ENCODE peak calls at places on chromosomes 13 and 19, in eight cellular contexts. O is fibroblast of villous mesenchyme, B is cardiac fibroblast, J is heart left ventricle, V is HFFc6, S is mucosa of descending colon, X is BJ, Q is progenitor cell of endocrine pancreas. R is an unnamed sample.

GRCh38 chr13:113045214-113046007 is 60.2 kb upstream of the F7 start:
- DNase-seq in O (no peak), B (no peak), J (no peak), V (no peak), S (no peak), X (no peak), Q (no peak), R (no peak)

GRCh38 chr19:45263013-45263412 is 11.9 kb downstream of the MARK4 start:
- DNase-seq in O (no peak), B (no peak), J (no peak), V (no peak), S (no peak), X (no peak), Q (no peak), R (no peak)

GRCh38 chr13:100124265-100124664 is 35.4 kb downstream of the PCCA start:
- DNase-seq in O (no peak), B (peak; percentile 50), J (no peak), V (peak; percentile 12), S (no peak), X (no peak), Q (no peak), R (no peak)

GRCh38 chr13:45678282-45678681 is 23.8 kb upstream of the CBY2 start:
- DNase-seq in O (no peak), B (no peak), J (no peak), V (no peak), S (no peak), X (no peak), Q (no peak), R (no peak)

GRCh38 chr13:109577191-109577700 is 209.1 kb downstream of the IRS2 start:
- DNase-seq in O (no peak), B (no peak), J (no peak), V (no peak), S (no peak), X (no peak), Q (no peak), R (no peak)

GRCh38 chr13:111209613-111210012 is 94.5 kb downstream of the ARHGEF7 start:
- DNase-seq in O (no peak), B (no peak), J (no peak), V (no peak), S (no peak), X (no peak), Q (no peak), R (no peak)

GRCh38 chr13:95541308-95541707 is 11.2 kb upstream of the CLDN10 start:
- DNase-seq in O (no peak), B (no peak), J (no peak), V (no peak), S (no peak), X (no peak), Q (no peak), R (no peak)

GRCh38 chr19:3398900-3399278 is 32.5 kb downstream of the NFIC start:
- DNase-seq in O (no peak), B (no peak), J (no peak), V (no peak), S (no peak), X (no peak), Q (no peak), R (no peak)

GRCh38 chr13:66492479-66492878 is 737.7 kb downstream of the PCDH9 start:
- DNase-seq in O (no peak), B (no peak), J (no peak), V (no peak), S (no peak), X (no peak), Q (no peak), R (no peak)

GRCh38 chr13:35481777-35482176 is 5.3 kb upstream of the MAB21L1 start:
- DNase-seq in O (no peak), B (no peak), J (no peak), V (no peak), S (no peak), X (no peak), Q (no peak), R (no peak)

GRCh38 chr19:54073829-54074228 is 7.3 kb downstream of the TARM1 start:
- DNase-seq in O (no peak), B (no peak), J (no peak), V (no peak), S (no peak), X (no peak), Q (no peak), R (no peak)

GRCh38 chr19:44741841-44742352 is 6.6 kb upstream of the BCL3 start:
- DNase-seq in O (peak; percentile 100), B (peak; percentile 100), J (peak; percentile 97), V (peak; percentile 99), S (peak; percentile 97), X (peak; percentile 98), Q (no peak), R (peak; percentile 94)

GRCh38 chr13:90824027-90824426 is 523.5 kb upstream of the MIR17HG start:
- DNase-seq in O (no peak), B (no peak), J (no peak), V (no peak), S (no peak), X (no peak), Q (no peak), R (no peak)

GRCh38 chr13:112808377-112809140 is 118.7 kb downstream of the ATP11A start:
- DNase-seq in O (no peak), B (no peak), J (no peak), V (no peak), S (no peak), X (no peak), Q (no peak), R (no peak)

GRCh38 chr13:22061371-22061805 is 390.5 kb downstream of the FGF9 start:
- DNase-seq in O (no peak), B (no peak), J (no peak), V (no peak), S (no peak), X (no peak), Q (no peak), R (no peak)

GRCh38 chr19:52336976-52337375 is 933 bp downstream of the ZNF610 start:
- DNase-seq in O (peak; percentile 1), B (peak; percentile 9), J (no peak), V (no peak), S (no peak), X (no peak), Q (no peak), R (no peak)

GRCh38 chr19:33332248-33332647 is 29.9 kb upstream of the CEBPA start:
- DNase-seq in O (no peak), B (no peak), J (peak; percentile 16), V (no peak), S (no peak), X (no peak), Q (no peak), R (no peak)

GRCh38 chr13:28743499-28744083 is 24.8 kb upstream of the SLC46A3 start:
- DNase-seq in O (no peak), B (no peak), J (no peak), V (no peak), S (no peak), X (no peak), Q (no peak), R (peak; percentile 21)

GRCh38 chr13:97295279-97296182 is 73.4 kb downstream of the MBNL2 start:
- DNase-seq in O (peak; percentile 57), B (peak; percentile 78), J (no peak), V (peak; percentile 80), S (no peak), X (no peak), Q (no peak), R (no peak)

GRCh38 chr13:31044658-31045620 is 112.5 kb downstream of the TEX26 start:
- DNase-seq in O (no peak), B (no peak), J (no peak), V (no peak), S (no peak), X (no peak), Q (no peak), R (no peak)

GRCh38 chr19:5823579-5824281 is 15.8 kb downstream of the FUT6 start:
- DNase-seq in O (no peak), B (peak; percentile 13), J (no peak), V (no peak), S (peak; percentile 66), X (no peak), Q (no peak), R (no peak)
- TF ChIP-seq CTCF in O (peak; percentile 39), B (peak; percentile 8), J (no peak), V (peak; percentile 51), S (no peak), X (peak; percentile 14), Q (no peak), R (peak; percentile 16)

GRCh38 chr19:6057651-6058365 is 52.5 kb downstream of the RFX2 start:
- DNase-seq in O (no peak), B (no peak), J (no peak), V (no peak), S (no peak), X (no peak), Q (no peak), R (peak; percentile 62)
- TF ChIP-seq CTCF in O (no peak), B (no peak), J (no peak), V (no peak), S (no peak), X (no peak), Q (no peak), R (no peak)

DNA sequence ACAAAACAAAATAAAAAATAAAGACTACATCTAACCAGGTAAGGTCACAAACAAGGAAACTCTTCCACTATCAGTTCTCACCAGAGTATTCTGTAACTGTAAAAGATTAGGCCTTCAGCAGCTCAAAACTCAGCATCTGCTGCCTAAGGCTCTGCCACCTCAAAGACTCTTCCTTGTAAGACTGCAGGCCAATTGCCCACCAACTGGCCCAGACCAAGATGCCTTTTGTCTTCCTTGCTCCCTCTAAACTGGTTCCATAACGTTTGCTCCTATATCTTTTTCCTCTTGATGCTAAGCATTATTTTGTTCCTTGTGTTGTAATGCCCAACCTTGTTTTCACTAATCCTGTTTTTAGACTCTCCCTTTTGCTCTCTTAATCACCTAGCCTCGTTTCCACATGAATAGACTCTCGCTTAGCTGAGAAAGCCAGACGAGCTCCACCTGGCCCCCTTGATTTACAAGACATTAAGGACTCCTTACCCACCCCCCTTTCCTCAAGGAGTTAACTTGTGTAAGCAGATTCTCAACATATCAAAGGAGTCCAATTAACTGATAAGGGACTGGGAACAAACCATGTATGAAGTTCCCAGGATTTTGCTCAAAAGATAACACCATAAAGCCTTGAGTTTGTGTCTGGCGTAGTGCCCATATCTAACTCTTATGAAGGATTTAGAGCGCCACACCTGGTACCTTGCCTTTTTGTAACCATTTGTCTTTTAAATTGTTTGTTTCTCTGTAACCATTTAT is 1.5 kb downstream of the ZNF814 start:
- DNase-seq in O (peak; percentile 76), B (peak; percentile 11), J (no peak), V (no peak), S (no peak), X (no peak), Q (no peak), R (no peak)
- TF ChIP-seq CTCF in O (no peak), B (no peak), J (no peak), V (no peak), S (no peak), X (no peak), Q (no peak), R (no peak)

GRCh38 chr19:39345956-39346355 is 3.7 kb downstream of the SAMD4B start:
- DNase-seq in O (no peak), B (no peak), J (no peak), V (no peak), S (no peak), X (no peak), Q (no peak), R (no peak)
- TF ChIP-seq CTCF in O (peak; percentile 27), B (no peak), J (no peak), V (peak; percentile 62), S (no peak), X (peak; percentile 2), Q (peak; percentile 24), R (no peak)